ENCODE peak calls at places on chromosomes 4 and X, in seven cellular contexts. A is iris pigment epithelial cell, O is activated gamma-delta T cell treated with Interleukin-2 at 50 U/mL for 16 hours, K is T-helper 9 cell, Z is tibial artery, J is Peyer's patch, D is germinal center. M is an unnamed sample.

GRCh38 chr4:2271279-2272025 is 9.5 kb upstream of the MXD4 start:
- DNase-seq in A (no peak), O (no peak), K (no peak), Z (no peak), J (no peak), D (no peak), M (no peak)

GRCh38 chr4:124685851-124686250 is 26.7 kb downstream of the ANKRD50 start:
- DNase-seq in A (no peak), O (no peak), K (no peak), Z (no peak), J (no peak), D (no peak), M (no peak)

GRCh38 chrX:129577473-129577872 is 37.4 kb downstream of the OCRL start:
- DNase-seq in A (peak), O (no peak), K (no peak), Z (no peak), J (no peak), D (no peak), M (peak)

GRCh38 chrX:45449982-45450381 is 249.3 kb upstream of the DIPK2B start:
- DNase-seq in A (peak), O (no peak), K (no peak), Z (no peak), J (no peak), D (no peak), M (no peak)

GRCh38 chr4:8607603-8608481 is 15.3 kb downstream of the CPZ start:
- DNase-seq in A (no peak), O (peak), K (peak), Z (no peak), J (no peak), D (peak), M (no peak)

GRCh38 chr4:117783716-117784115 is 250.6 kb upstream of the NDST3 start:
- DNase-seq in A (peak), O (no peak), K (no peak), Z (no peak), J (no peak), D (no peak), M (peak)

GRCh38 chrX:104136241-104137019 is 20.4 kb downstream of the SLC25A53 start:
- DNase-seq in A (peak), O (peak), K (peak), Z (peak), J (peak), D (peak), M (peak)

GRCh38 chr4:1008840-1009646 is 2.4 kb upstream of the FGFRL1 start:
- DNase-seq in A (no peak), O (peak), K (no peak), Z (peak), J (peak), D (no peak), M (no peak)

GRCh38 chrX:68072016-68072415 is 361.3 kb downstream of the OPHN1 start:
- DNase-seq in A (peak), O (no peak), K (no peak), Z (no peak), J (no peak), D (no peak), M (peak)

GRCh38 chr4:151928112-151928511 is 167.3 kb upstream of the GATB start:
- DNase-seq in A (no peak), O (no peak), K (no peak), Z (no peak), J (no peak), D (no peak), M (no peak)

GRCh38 chr4:150242820-150243458 is 164.7 kb downstream of the DCLK2 start:
- DNase-seq in A (peak), O (no peak), K (no peak), Z (no peak), J (no peak), D (peak), M (peak)

GRCh38 chr4:40140206-40140605 is 56.6 kb upstream of the RHOH start:
- DNase-seq in A (no peak), O (no peak), K (no peak), Z (no peak), J (no peak), D (no peak), M (peak)

GRCh38 chr4:101114936-101115372 is 232.4 kb downstream of the PPP3CA start:
- DNase-seq in A (peak), O (no peak), K (no peak), Z (no peak), J (no peak), D (no peak), M (peak)

GRCh38 chr4:38190717-38191178 is 230.6 kb downstream of the PTTG2 start:
- DNase-seq in A (peak), O (no peak), K (no peak), Z (peak), J (no peak), D (no peak), M (peak)

GRCh38 chrX:52380993-52381392 is 12.2 kb downstream of the XAGE2 start:
- DNase-seq in A (no peak), O (no peak), K (no peak), Z (no peak), J (no peak), D (no peak), M (no peak)

GRCh38 chr4:110860901-110861300 is 238.0 kb upstream of the PITX2 start:
- DNase-seq in A (no peak), O (no peak), K (no peak), Z (no peak), J (no peak), D (no peak), M (no peak)

GRCh38 chr4:101277661-101278060 is 69.7 kb downstream of the PPP3CA start:
- DNase-seq in A (peak), O (no peak), K (no peak), Z (no peak), J (no peak), D (no peak), M (peak)

GRCh38 chr4:104166749-104167148 is 327.9 kb downstream of the CXXC4 start:
- DNase-seq in A (no peak), O (no peak), K (no peak), Z (no peak), J (no peak), D (no peak), M (no peak)

GRCh38 chr4:174252412-174252811 is 31.1 kb downstream of the FBXO8 start:
- DNase-seq in A (no peak), O (no peak), K (no peak), Z (no peak), J (no peak), D (no peak), M (no peak)

GRCh38 chr4:6112606-6113290 is 87.6 kb downstream of the JAKMIP1 start:
- DNase-seq in A (no peak), O (no peak), K (no peak), Z (peak), J (no peak), D (no peak), M (no peak)

GRCh38 chr4:98903561-98903960 is 25.4 kb downstream of the EIF4E start:
- DNase-seq in A (no peak), O (no peak), K (no peak), Z (no peak), J (no peak), D (no peak), M (no peak)

M was measured in amniotic epithelial cell.